ENCODE peak calls at places on chromosomes 3 and 15, in five cellular contexts. One of them, this sample, is unnamed.

GRCh38 chr3:16476636-16477035 is 36.9 kb downstream of the RFTN1 start:
- DNase-seq in naive B cell: no peak
- DNase-seq in bronchial epithelial cell: no peak
- DNase-seq in RCC 7860: peak; percentile 49
- DNase-seq in iris pigment epithelial cell: peak; percentile 99
- DNase-seq in this sample: no peak

GRCh38 chr15:63493451-63493850 is 10.9 kb upstream of the USP3 start:
- DNase-seq in naive B cell: no peak
- DNase-seq in bronchial epithelial cell: no peak
- DNase-seq in RCC 7860: no peak
- DNase-seq in iris pigment epithelial cell: no peak
- DNase-seq in this sample: no peak

GRCh38 chr3:156449712-156450574 is 105.0 kb downstream of the SSR3 start:
- DNase-seq in naive B cell: no peak
- DNase-seq in bronchial epithelial cell: peak; percentile 57
- DNase-seq in RCC 7860: peak; percentile 42
- DNase-seq in iris pigment epithelial cell: peak; percentile 40
- DNase-seq in this sample: peak; percentile 55

GRCh38 chr3:98779936-98780335 is 16.8 kb downstream of the ST3GAL6 start:
- DNase-seq in naive B cell: no peak
- DNase-seq in bronchial epithelial cell: peak; percentile 38
- DNase-seq in RCC 7860: no peak
- DNase-seq in iris pigment epithelial cell: peak; percentile 87
- DNase-seq in this sample: peak; percentile 22

GRCh38 chr3:149016669-149017541 is 25.6 kb downstream of the GYG1 start:
- DNase-seq in naive B cell: no peak
- DNase-seq in bronchial epithelial cell: peak; percentile 83
- DNase-seq in RCC 7860: peak; percentile 82
- DNase-seq in iris pigment epithelial cell: peak; percentile 97
- DNase-seq in this sample: peak; percentile 58

GRCh38 chr15:57782731-57783130 is 76.2 kb downstream of the POLR2M start:
- DNase-seq in naive B cell: no peak
- DNase-seq in bronchial epithelial cell: no peak
- DNase-seq in RCC 7860: no peak
- DNase-seq in iris pigment epithelial cell: no peak
- DNase-seq in this sample: no peak

GRCh38 chr15:61841461-61841860 is 218.8 kb downstream of the VPS13C start:
- DNase-seq in naive B cell: no peak
- DNase-seq in bronchial epithelial cell: no peak
- DNase-seq in RCC 7860: no peak
- DNase-seq in iris pigment epithelial cell: no peak
- DNase-seq in this sample: no peak

GRCh38 chr3:184541886-184542562 is 19.6 kb upstream of the EPHB3 start:
- DNase-seq in naive B cell: no peak
- DNase-seq in bronchial epithelial cell: no peak
- DNase-seq in RCC 7860: no peak
- DNase-seq in iris pigment epithelial cell: no peak
- DNase-seq in this sample: no peak

GRCh38 chr3:50417637-50418033 is 58.3 kb upstream of the TMEM115 start:
- DNase-seq in naive B cell: no peak
- DNase-seq in bronchial epithelial cell: peak; percentile 17
- DNase-seq in RCC 7860: no peak
- DNase-seq in iris pigment epithelial cell: no peak
- DNase-seq in this sample: no peak

GRCh38 chr3:126357299-126358037 is at the start of gene KLF15:
- DNase-seq in naive B cell: peak; percentile 69
- DNase-seq in bronchial epithelial cell: peak; percentile 39
- DNase-seq in RCC 7860: no peak
- DNase-seq in iris pigment epithelial cell: peak; percentile 82
- DNase-seq in this sample: peak; percentile 87

GRCh38 chr15:69926011-69926410 is 171.7 kb downstream of the TLE3 start:
- DNase-seq in naive B cell: no peak
- DNase-seq in bronchial epithelial cell: no peak
- DNase-seq in RCC 7860: no peak
- DNase-seq in iris pigment epithelial cell: peak; percentile 52
- DNase-seq in this sample: no peak

This sample was measured in RKO.